ENCODE peak calls at places on chromosomes 13 and 19, in six cellular contexts. One of them, this sample, is unnamed.

GRCh38 chr13:37194428-37194861 is 89.0 kb upstream of the CSNK1A1L start:
- DNase-seq in mucosa of gallbladder: no peak
- DNase-seq in ascending aorta: no peak
- DNase-seq in fibroblast of pulmonary artery: peak
- DNase-seq in stimulated activated CD4-positive, alpha-beta T cell treated with anti-CD3 and anti-CD28 coated beads, Interleukin-1b, Interleukin-23, amount 100 ng/mL, for 1 hour: no peak
- DNase-seq in NCI-H1092: peak
- DNase-seq in this sample: no peak

GRCh38 chr19:55642153-55643002 is 1.1 kb upstream of the ZNF581 start:
- DNase-seq in mucosa of gallbladder: no peak
- DNase-seq in ascending aorta: no peak
- DNase-seq in fibroblast of pulmonary artery: no peak
- DNase-seq in stimulated activated CD4-positive, alpha-beta T cell treated with anti-CD3 and anti-CD28 coated beads, Interleukin-1b, Interleukin-23, amount 100 ng/mL, for 1 hour: no peak
- DNase-seq in NCI-H1092: no peak
- DNase-seq in this sample: no peak

GRCh38 chr13:23811366-23812027 is 77.7 kb downstream of the MIPEP start:
- DNase-seq in mucosa of gallbladder: no peak
- DNase-seq in ascending aorta: no peak
- DNase-seq in fibroblast of pulmonary artery: no peak
- DNase-seq in stimulated activated CD4-positive, alpha-beta T cell treated with anti-CD3 and anti-CD28 coated beads, Interleukin-1b, Interleukin-23, amount 100 ng/mL, for 1 hour: no peak
- DNase-seq in NCI-H1092: no peak
- DNase-seq in this sample: no peak

GRCh38 chr13:112775791-112776279 is 86.0 kb downstream of the ATP11A start:
- DNase-seq in mucosa of gallbladder: no peak
- DNase-seq in ascending aorta: no peak
- DNase-seq in fibroblast of pulmonary artery: no peak
- DNase-seq in stimulated activated CD4-positive, alpha-beta T cell treated with anti-CD3 and anti-CD28 coated beads, Interleukin-1b, Interleukin-23, amount 100 ng/mL, for 1 hour: no peak
- DNase-seq in NCI-H1092: no peak
- DNase-seq in this sample: no peak

GRCh38 chr19:35513231-35513974 is at the start of gene DMKN:
- DNase-seq in mucosa of gallbladder: no peak
- DNase-seq in ascending aorta: no peak
- DNase-seq in fibroblast of pulmonary artery: peak
- DNase-seq in stimulated activated CD4-positive, alpha-beta T cell treated with anti-CD3 and anti-CD28 coated beads, Interleukin-1b, Interleukin-23, amount 100 ng/mL, for 1 hour: no peak
- DNase-seq in NCI-H1092: no peak
- DNase-seq in this sample: no peak

GRCh38 chr13:46143239-46143701 is 38.4 kb upstream of the CPB2 start:
- DNase-seq in mucosa of gallbladder: peak
- DNase-seq in ascending aorta: no peak
- DNase-seq in fibroblast of pulmonary artery: no peak
- DNase-seq in stimulated activated CD4-positive, alpha-beta T cell treated with anti-CD3 and anti-CD28 coated beads, Interleukin-1b, Interleukin-23, amount 100 ng/mL, for 1 hour: no peak
- DNase-seq in NCI-H1092: no peak
- DNase-seq in this sample: no peak

GRCh38 chr13:98927954-98928927 is 49.6 kb downstream of the DOCK9 start:
- DNase-seq in mucosa of gallbladder: peak
- DNase-seq in ascending aorta: no peak
- DNase-seq in fibroblast of pulmonary artery: peak
- DNase-seq in stimulated activated CD4-positive, alpha-beta T cell treated with anti-CD3 and anti-CD28 coated beads, Interleukin-1b, Interleukin-23, amount 100 ng/mL, for 1 hour: no peak
- DNase-seq in NCI-H1092: no peak
- DNase-seq in this sample: no peak

GRCh38 chr13:114067381-114067885 is 65.0 kb downstream of the RASA3 start:
- DNase-seq in mucosa of gallbladder: no peak
- DNase-seq in ascending aorta: no peak
- DNase-seq in fibroblast of pulmonary artery: peak
- DNase-seq in stimulated activated CD4-positive, alpha-beta T cell treated with anti-CD3 and anti-CD28 coated beads, Interleukin-1b, Interleukin-23, amount 100 ng/mL, for 1 hour: no peak
- DNase-seq in NCI-H1092: no peak
- DNase-seq in this sample: no peak

GRCh38 chr19:45597425-45598111 is 4.4 kb downstream of the GPR4 start:
- DNase-seq in mucosa of gallbladder: no peak
- DNase-seq in ascending aorta: no peak
- DNase-seq in fibroblast of pulmonary artery: no peak
- DNase-seq in stimulated activated CD4-positive, alpha-beta T cell treated with anti-CD3 and anti-CD28 coated beads, Interleukin-1b, Interleukin-23, amount 100 ng/mL, for 1 hour: no peak
- DNase-seq in NCI-H1092: no peak
- DNase-seq in this sample: no peak

GRCh38 chr19:18644144-18645034 is 7.6 kb downstream of the KLHL26 start:
- DNase-seq in mucosa of gallbladder: no peak
- DNase-seq in ascending aorta: no peak
- DNase-seq in fibroblast of pulmonary artery: no peak
- DNase-seq in stimulated activated CD4-positive, alpha-beta T cell treated with anti-CD3 and anti-CD28 coated beads, Interleukin-1b, Interleukin-23, amount 100 ng/mL, for 1 hour: no peak
- DNase-seq in NCI-H1092: no peak
- DNase-seq in this sample: no peak

GRCh38 chr19:50510121-50510670 is 795 bp downstream of the JOSD2 start:
- DNase-seq in mucosa of gallbladder: no peak
- DNase-seq in ascending aorta: no peak
- DNase-seq in fibroblast of pulmonary artery: no peak
- DNase-seq in stimulated activated CD4-positive, alpha-beta T cell treated with anti-CD3 and anti-CD28 coated beads, Interleukin-1b, Interleukin-23, amount 100 ng/mL, for 1 hour: no peak
- DNase-seq in NCI-H1092: no peak
- DNase-seq in this sample: no peak

GRCh38 chr19:14091086-14091884 is 734 bp upstream of the SAMD1 start:
- DNase-seq in mucosa of gallbladder: peak
- DNase-seq in ascending aorta: no peak
- DNase-seq in fibroblast of pulmonary artery: peak
- DNase-seq in stimulated activated CD4-positive, alpha-beta T cell treated with anti-CD3 and anti-CD28 coated beads, Interleukin-1b, Interleukin-23, amount 100 ng/mL, for 1 hour: no peak
- DNase-seq in NCI-H1092: peak
- DNase-seq in this sample: no peak

GRCh38 chr13:41492432-41493267 is 35.3 kb downstream of the RGCC start:
- DNase-seq in mucosa of gallbladder: no peak
- DNase-seq in ascending aorta: no peak
- DNase-seq in fibroblast of pulmonary artery: no peak
- DNase-seq in stimulated activated CD4-positive, alpha-beta T cell treated with anti-CD3 and anti-CD28 coated beads, Interleukin-1b, Interleukin-23, amount 100 ng/mL, for 1 hour: no peak
- DNase-seq in NCI-H1092: no peak
- DNase-seq in this sample: no peak

GRCh38 chr13:39765801-39766463 is 110.5 kb downstream of the COG6 start:
- DNase-seq in mucosa of gallbladder: peak
- DNase-seq in ascending aorta: no peak
- DNase-seq in fibroblast of pulmonary artery: no peak
- DNase-seq in stimulated activated CD4-positive, alpha-beta T cell treated with anti-CD3 and anti-CD28 coated beads, Interleukin-1b, Interleukin-23, amount 100 ng/mL, for 1 hour: no peak
- DNase-seq in NCI-H1092: peak
- DNase-seq in this sample: peak

GRCh38 chr19:53086949-53087348 is 16.3 kb downstream of the ZNF160 start:
- DNase-seq in mucosa of gallbladder: peak
- DNase-seq in ascending aorta: no peak
- DNase-seq in fibroblast of pulmonary artery: peak
- DNase-seq in stimulated activated CD4-positive, alpha-beta T cell treated with anti-CD3 and anti-CD28 coated beads, Interleukin-1b, Interleukin-23, amount 100 ng/mL, for 1 hour: no peak
- DNase-seq in NCI-H1092: no peak
- DNase-seq in this sample: no peak

GRCh38 chr19:1066748-1067340 is at the start of gene ARHGAP45:
- DNase-seq in mucosa of gallbladder: no peak
- DNase-seq in ascending aorta: no peak
- DNase-seq in fibroblast of pulmonary artery: no peak
- DNase-seq in stimulated activated CD4-positive, alpha-beta T cell treated with anti-CD3 and anti-CD28 coated beads, Interleukin-1b, Interleukin-23, amount 100 ng/mL, for 1 hour: peak
- DNase-seq in NCI-H1092: no peak
- DNase-seq in this sample: no peak